ENCODE peak calls at places on chromosomes 16 and 17, in nine cellular contexts. D is heart right ventricle, Z is bronchial epithelial cell, G is neuronal stem cell, M is neural progenitor cell, N is PC-3, H is tibial artery, W is sigmoid colon, P is aorta. Y is an unnamed sample.

GRCh38 chr17:73231363-73231762 is 30.3 kb downstream of the CPSF4L start:
- DNase-seq in D (no peak), Z (no peak), G (no peak), M (no peak), N (peak; percentile 35), H (no peak), W (no peak), P (no peak), Y (no peak)

GRCh38 chr17:34307110-34307509 is 12.1 kb upstream of the CCL8 start:
- DNase-seq in D (peak; percentile 34), Z (no peak), G (no peak), M (no peak), N (no peak), H (no peak), W (no peak), P (no peak), Y (no peak)

GRCh38 chr17:1730345-1731193 is 6.1 kb downstream of the WDR81 start:
- DNase-seq in D (peak; percentile 88), Z (peak; percentile 64), G (no peak), M (no peak), N (no peak), H (peak; percentile 88), W (peak; percentile 95), P (peak; percentile 93), Y (no peak)

GRCh38 chr17:61594294-61594825 is 3.3 kb upstream of the NACA2 start:
- DNase-seq in D (no peak), Z (peak; percentile 37), G (no peak), M (no peak), N (peak; percentile 32), H (no peak), W (no peak), P (no peak), Y (no peak)

GRCh38 chr17:56681561-56682266 is 88.2 kb downstream of the NOG start:
- DNase-seq in D (no peak), Z (peak; percentile 93), G (no peak), M (no peak), N (peak; percentile 90), H (no peak), W (no peak), P (no peak), Y (no peak)

GRCh38 chr16:22687031-22687530 is 126.9 kb upstream of the HS3ST2 start:
- DNase-seq in D (no peak), Z (no peak), G (no peak), M (no peak), N (no peak), H (no peak), W (no peak), P (no peak), Y (no peak)

GRCh38 chr16:57530104-57530522 is 6.3 kb downstream of the CCDC102A start:
- DNase-seq in D (no peak), Z (peak; percentile 52), G (no peak), M (no peak), N (peak; percentile 59), H (peak; percentile 78), W (peak; percentile 86), P (peak; percentile 84), Y (peak; percentile 60)

GRCh38 chr16:75218256-75219076 is at the start of gene CTRB1:
- DNase-seq in D (no peak), Z (no peak), G (no peak), M (no peak), N (no peak), H (no peak), W (no peak), P (no peak), Y (no peak)

GRCh38 chr17:27846042-27846655 is 45.8 kb upstream of the NOS2 start:
- DNase-seq in D (no peak), Z (no peak), G (no peak), M (no peak), N (no peak), H (no peak), W (no peak), P (no peak), Y (peak; percentile 50)

GRCh38 chr17:78019367-78019975 is 61.0 kb downstream of the TNRC6C start:
- DNase-seq in D (no peak), Z (peak; percentile 44), G (no peak), M (no peak), N (peak; percentile 73), H (no peak), W (no peak), P (no peak), Y (peak; percentile 71)

GRCh38 chr17:50072130-50072529 is 16.2 kb downstream of the ITGA3 start:
- DNase-seq in D (no peak), Z (no peak), G (no peak), M (no peak), N (no peak), H (no peak), W (no peak), P (no peak), Y (no peak)

GRCh38 chr16:2587891-2588565 is 50.2 kb downstream of the PDPK1 start:
- DNase-seq in D (no peak), Z (no peak), G (no peak), M (no peak), N (no peak), H (no peak), W (peak; percentile 57), P (peak; percentile 55), Y (no peak)

GRCh38 chr17:72121164-72122001 is 563 bp downstream of the SOX9 start:
- DNase-seq in D (peak; percentile 46), Z (peak; percentile 40), G (no peak), M (peak; percentile 71), N (peak; percentile 48), H (peak; percentile 71), W (peak; percentile 72), P (no peak), Y (no peak)

GRCh38 chr17:74601944-74602572 is 10.0 kb upstream of the CD300LD start:
- DNase-seq in D (no peak), Z (peak; percentile 22), G (peak; percentile 14), M (peak; percentile 53), N (peak; percentile 73), H (no peak), W (no peak), P (no peak), Y (peak; percentile 39)

GRCh38 chr16:86383488-86384262 is 126.7 kb upstream of the FOXF1 start:
- DNase-seq in D (no peak), Z (no peak), G (no peak), M (no peak), N (no peak), H (no peak), W (peak; percentile 70), P (no peak), Y (no peak)

GRCh38 chr17:78378225-78379133 is at the start of gene PGS1:
- DNase-seq in D (peak; percentile 85), Z (peak; percentile 28), G (peak; percentile 58), M (peak; percentile 84), N (peak; percentile 78), H (peak; percentile 84), W (peak; percentile 88), P (peak; percentile 95), Y (peak; percentile 88)

GRCh38 chr16:88827727-88828126 is 16.0 kb upstream of the APRT start:
- DNase-seq in D (no peak), Z (no peak), G (no peak), M (no peak), N (no peak), H (no peak), W (no peak), P (no peak), Y (no peak)

GRCh38 chr16:88830783-88831182 is 19.1 kb upstream of the APRT start:
- DNase-seq in D (no peak), Z (no peak), G (no peak), M (no peak), N (no peak), H (no peak), W (no peak), P (no peak), Y (no peak)

GRCh38 chr16:88826070-88826840 is 14.5 kb upstream of the APRT start:
- DNase-seq in D (no peak), Z (no peak), G (no peak), M (no peak), N (no peak), H (no peak), W (no peak), P (no peak), Y (no peak)

GRCh38 chr16:88830250-88830649 is 18.5 kb upstream of the APRT start:
- DNase-seq in D (peak; percentile 57), Z (no peak), G (no peak), M (no peak), N (no peak), H (no peak), W (peak; percentile 89), P (no peak), Y (no peak)

DNA sequence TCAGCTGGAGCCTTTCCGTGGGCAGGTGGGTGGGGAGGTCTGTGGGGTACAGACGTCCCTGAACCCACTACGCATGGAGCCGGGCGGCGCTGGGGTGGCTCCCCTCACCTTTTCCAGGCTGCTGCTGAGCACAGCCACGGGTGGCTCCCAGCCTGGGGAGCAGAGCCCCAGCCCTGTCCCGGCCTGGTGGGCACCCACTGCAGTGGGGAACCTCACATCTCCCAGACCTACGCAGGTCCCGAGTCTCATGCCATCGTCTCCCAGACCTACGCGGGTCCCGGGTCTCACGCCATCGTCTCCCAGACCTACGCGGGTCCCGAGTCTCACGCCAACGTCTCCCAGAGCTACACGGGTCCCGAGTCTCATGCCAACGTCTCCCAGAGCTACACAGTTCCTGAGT is 17.0 kb upstream of the APRT start:
- DNase-seq in D (no peak), Z (no peak), G (no peak), M (no peak), N (no peak), H (no peak), W (no peak), P (no peak), Y (no peak)
- H3K36me3 ChIP-seq in D (peaks cover 49% of the 10 kb centered on the region), Z (peaks cover 6% of the 10 kb centered on the region), G (no peaks in the 10 kb centered on the region), M (no peaks in the 10 kb centered on the region), N (no peaks in the 10 kb centered on the region), H (peaks cover 77% of the 10 kb centered on the region), W (no peaks in the 10 kb centered on the region), P (peaks cover 5% of the 10 kb centered on the region), Y (peaks cover 3% of the 10 kb centered on the region)

GRCh38 chr17:79529661-79530081 is 81.2 kb downstream of the RBFOX3 start:
- DNase-seq in D (no peak), Z (no peak), G (no peak), M (no peak), N (no peak), H (no peak), W (no peak), P (no peak), Y (no peak)
- H3K27me3 ChIP-seq in D (peaks cover 24% of the 10 kb centered on the region), Z (no peaks in the 10 kb centered on the region), G (peaks cover 54% of the 10 kb centered on the region), M (no peaks in the 10 kb centered on the region), N (peaks cover 100% of the 10 kb centered on the region), H (peaks cover 82% of the 10 kb centered on the region), W (no peaks in the 10 kb centered on the region), P (no peaks in the 10 kb centered on the region), Y (no peaks in the 10 kb centered on the region)

DNA sequence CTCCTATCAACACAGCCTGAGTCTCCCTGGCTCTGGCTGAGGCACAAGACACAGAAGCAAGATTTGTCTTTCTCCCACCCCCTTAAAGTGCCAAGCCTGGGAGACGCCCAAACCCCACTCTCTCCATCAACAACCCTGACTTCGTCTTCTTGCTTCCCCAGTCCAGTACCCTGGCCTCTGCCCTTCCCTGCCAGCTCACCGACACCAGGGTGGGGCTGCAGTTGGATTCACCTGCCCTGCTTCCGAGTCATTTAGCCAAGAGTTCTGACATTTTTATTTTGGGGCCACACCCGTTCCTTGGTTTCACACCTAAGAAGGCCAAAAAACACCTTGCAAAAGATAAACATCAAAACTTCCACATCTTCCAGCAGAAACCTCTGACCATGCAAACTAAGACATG is 41.7 kb upstream of the GFOD2 start:
- DNase-seq in D (no peak), Z (no peak), G (no peak), M (no peak), N (no peak), H (no peak), W (no peak), P (no peak), Y (no peak)
- H3K36me3 ChIP-seq in D (peaks cover 22% of the 10 kb centered on the region), Z (peaks cover 2% of the 10 kb centered on the region), G (peaks cover 46% of the 10 kb centered on the region), M (no peaks in the 10 kb centered on the region), N (no peaks in the 10 kb centered on the region), H (peaks cover 41% of the 10 kb centered on the region), W (no peaks in the 10 kb centered on the region), P (peaks cover 2% of the 10 kb centered on the region), Y (peaks cover 29% of the 10 kb centered on the region)

GRCh38 chr17:41391535-41391934 is 5.9 kb downstream of the KRT31 start:
- DNase-seq in D (no peak), Z (peak; percentile 37), G (no peak), M (no peak), N (no peak), H (no peak), W (no peak), P (no peak), Y (no peak)
- H3K27me3 ChIP-seq in D (peaks cover 16% of the 10 kb centered on the region), Z (no peaks in the 10 kb centered on the region), G (peaks cover 4% of the 10 kb centered on the region), M (no peaks in the 10 kb centered on the region), N (no peaks in the 10 kb centered on the region), H (peaks cover 6% of the 10 kb centered on the region), W (no peaks in the 10 kb centered on the region), P (no peaks in the 10 kb centered on the region), Y (peaks cover 8% of the 10 kb centered on the region)

Y was measured in CD4-positive, CD25-positive, alpha-beta regulatory T cell.